ENCODE peak calls at places on chromosomes 2 and 18, in five cellular contexts. P is anterior cingulate cortex; A is GM13976; Z is CD4-positive, alpha-beta T cell; F is Calu3. G is an unnamed sample.

GRCh38 chr2:187615364-187615763 is 61.1 kb upstream of the TFPI start:
- DNase-seq in F (no peak), Z (no peak), P (no peak), A (no peak), G (no peak)

GRCh38 chr2:224802407-224802806 is 86.2 kb upstream of the CCDC195 start:
- DNase-seq in Z (no peak), F (no peak), A (no peak), P (no peak), G (no peak)

GRCh38 chr2:9380702-9381628 is 42.4 kb downstream of the ITGB1BP1 start:
- DNase-seq in A (no peak), P (no peak), Z (no peak), F (peak), G (no peak)

GRCh38 chr2:189681903-189682302 is 7.4 kb downstream of the ANKAR start:
- DNase-seq in F (no peak), Z (no peak), P (no peak), A (no peak), G (no peak)

GRCh38 chr2:240429872-240430491 is 5.5 kb upstream of the GPC1 start:
- DNase-seq in Z (no peak), A (no peak), F (no peak), P (no peak), G (peak)

GRCh38 chr2:28403388-28403956 is 10.8 kb downstream of the FOSL2 start:
- DNase-seq in F (no peak), A (no peak), P (no peak), Z (no peak), G (no peak)

GRCh38 chr18:11308499-11308898 is 159.1 kb upstream of the PIEZO2 start:
- DNase-seq in P (no peak), A (no peak), F (no peak), Z (no peak), G (no peak)

GRCh38 chr2:164847966-164848365 is 6.3 kb upstream of the COBLL1 start:
- DNase-seq in P (no peak), A (no peak), F (no peak), Z (no peak), G (no peak)

GRCh38 chr2:46385786-46386577 is 88.8 kb downstream of the EPAS1 start:
- DNase-seq in P (no peak), Z (no peak), F (no peak), A (no peak), G (no peak)

GRCh38 chr2:177572236-177572671 is 179.7 kb downstream of the AGPS start:
- DNase-seq in Z (no peak), P (no peak), A (no peak), F (no peak), G (peak)

GRCh38 chr2:48284624-48285212 is 245.2 kb upstream of the STON1 start:
- DNase-seq in A (no peak), P (no peak), F (no peak), Z (no peak), G (no peak)

GRCh38 chr18:398866-399637 is 101.4 kb downstream of the COLEC12 start:
- DNase-seq in F (no peak), Z (no peak), A (no peak), P (no peak), G (peak)

GRCh38 chr2:177270531-177270930 is 6.0 kb upstream of the NFE2L2 start:
- DNase-seq in Z (no peak), A (no peak), P (no peak), F (no peak), G (no peak)

GRCh38 chr18:30987479-30988241 is 54.9 kb downstream of the DSC3 start:
- DNase-seq in F (peak), A (peak), P (no peak), Z (no peak), G (no peak)

GRCh38 chr18:31657823-31658669 is 26.3 kb downstream of the B4GALT6 start:
- DNase-seq in F (no peak), P (no peak), Z (no peak), A (peak), G (peak)

GRCh38 chr2:133080822-133081221 is 410.8 kb upstream of the LYPD1 start:
- DNase-seq in Z (no peak), F (no peak), P (no peak), A (no peak), G (no peak)

GRCh38 chr2:149167941-149168340 is 129.4 kb downstream of the LYPD6B start:
- DNase-seq in A (no peak), Z (no peak), F (no peak), P (no peak), G (no peak)

GRCh38 chr18:46676162-46676830 is 19.3 kb upstream of the LOXHD1 start:
- DNase-seq in P (no peak), Z (no peak), A (no peak), F (no peak), G (no peak)

GRCh38 chr2:60066096-60066839 is 487.2 kb downstream of the BCL11A start:
- DNase-seq in P (no peak), A (no peak), F (no peak), Z (no peak), G (no peak)

GRCh38 chr2:188305271-188305670 is 13.6 kb downstream of the GULP1 start:
- DNase-seq in F (no peak), Z (no peak), P (no peak), A (no peak), G (no peak)

GRCh38 chr2:12979066-12979465 is 262.3 kb downstream of the TRIB2 start:
- DNase-seq in Z (no peak), P (no peak), F (no peak), A (no peak), G (no peak)